ENCODE peak calls at places on chromosomes 3 and 15, in six cellular contexts. P is H9, U is neuronal stem cell, T is trophoblast cell, E is IMR-90, L is H1. N is an unnamed sample.

GRCh38 chr3:113405180-113405579 is 36.1 kb downstream of the CFAP44 start:
- DNase-seq in T (no peak), L (no peak), E (peak; percentile 62), U (no peak), P (no peak), N (peak; percentile 27)

GRCh38 chr15:49865925-49866757 is 245.3 kb downstream of the DTWD1 start:
- DNase-seq in T (peak; percentile 18), L (no peak), E (no peak), P (no peak), U (no peak), N (no peak)

GRCh38 chr3:48656841-48657281 is 5.8 kb downstream of the CELSR3 start:
- DNase-seq in L (no peak), E (no peak), U (no peak), T (no peak), P (peak; percentile 69), N (no peak)

GRCh38 chr15:60121845-60122244 is 117.7 kb downstream of the FOXB1 start:
- DNase-seq in T (no peak), L (no peak), U (no peak), P (no peak), E (no peak), N (no peak)

GRCh38 chr15:23467110-23467600 is 20.1 kb upstream of the GOLGA6L2 start:
- DNase-seq in E (peak; percentile 11), P (no peak), T (no peak), U (no peak), L (no peak), N (peak; percentile 1)

GRCh38 chr15:67833504-67834248 is 6.2 kb downstream of the RNU6-1 start:
- DNase-seq in U (no peak), T (no peak), E (no peak), L (no peak), P (peak; percentile 81), N (peak; percentile 50)

GRCh38 chr3:193791041-193792032 is 198.3 kb downstream of the OPA1 start:
- DNase-seq in P (peak; percentile 52), L (no peak), U (no peak), T (peak; percentile 77), E (no peak), N (no peak)

GRCh38 chr3:8836096-8836495 is 66.7 kb upstream of the OXTR start:
- DNase-seq in U (no peak), P (no peak), E (no peak), T (no peak), L (no peak), N (no peak)

GRCh38 chr15:68279779-68280745 is 2.5 kb downstream of the FEM1B start:
- DNase-seq in T (no peak), P (no peak), U (no peak), L (no peak), E (no peak), N (no peak)

GRCh38 chr15:82063055-82063454 is 17.2 kb upstream of the MEX3B start:
- DNase-seq in T (no peak), E (no peak), P (peak; percentile 47), U (no peak), L (no peak), N (no peak)

GRCh38 chr3:141795311-141795710 is 32.1 kb downstream of the GRK7 start:
- DNase-seq in E (no peak), T (no peak), U (no peak), P (peak; percentile 20), L (no peak), N (no peak)

GRCh38 chr15:92809880-92810361 is 90.2 kb upstream of the CHD2 start:
- DNase-seq in P (no peak), U (no peak), E (peak; percentile 68), T (no peak), L (no peak), N (peak; percentile 74)

GRCh38 chr3:66642015-66642414 is 141.2 kb upstream of the LRIG1 start:
- DNase-seq in L (no peak), P (no peak), E (no peak), U (no peak), T (no peak), N (no peak)

GRCh38 chr3:150401285-150401684 is 6.8 kb upstream of the TSC22D2 start:
- DNase-seq in T (no peak), L (no peak), U (no peak), P (no peak), E (no peak), N (no peak)

GRCh38 chr3:30399394-30400181 is 206.8 kb upstream of the TGFBR2 start:
- DNase-seq in L (no peak), E (peak; percentile 38), P (no peak), U (no peak), T (no peak), N (peak; percentile 61)

GRCh38 chr3:120894285-120894684 is 13.7 kb upstream of the STXBP5L start:
- DNase-seq in U (no peak), E (no peak), L (no peak), T (no peak), P (no peak), N (no peak)

GRCh38 chr3:183210862-183211341 is 42.2 kb upstream of the B3GNT5 start:
- DNase-seq in P (no peak), E (no peak), T (no peak), U (no peak), L (no peak), N (no peak)

GRCh38 chr3:100045696-100046095 is 68.6 kb downstream of the FILIP1L start:
- DNase-seq in T (peak; percentile 92), U (no peak), L (peak; percentile 13), P (no peak), E (peak; percentile 99), N (peak; percentile 100)

GRCh38 chr3:38722760-38723568 is 73.5 kb upstream of the SCN5A start:
- DNase-seq in L (no peak), T (no peak), E (peak; percentile 85), P (no peak), U (no peak), N (no peak)

GRCh38 chr15:59561547-59561946 is 50.0 kb upstream of the GCNT3 start:
- DNase-seq in T (no peak), L (no peak), U (no peak), P (no peak), E (no peak), N (no peak)

GRCh38 chr3:196528639-196529233 is 13.6 kb upstream of the SMCO1 start:
- DNase-seq in L (peak; percentile 17), U (peak; percentile 67), P (peak; percentile 86), T (peak; percentile 58), E (peak; percentile 26), N (peak; percentile 58)

GRCh38 chr3:133871368-133872090 is 24.2 kb downstream of the RAB6B start:
- DNase-seq in T (no peak), L (no peak), P (no peak), E (no peak), U (no peak), N (no peak)

GRCh38 chr3:98921957-98922356 is 20.5 kb upstream of the DCBLD2 start:
- DNase-seq in L (no peak), E (no peak), T (no peak), U (no peak), P (no peak), N (peak; percentile 15)

GRCh38 chr15:38854506-38854905 is 289.9 kb upstream of the RASGRP1 start:
- DNase-seq in E (no peak), P (no peak), L (no peak), T (no peak), U (no peak), N (no peak)

GRCh38 chr3:41523897-41524296 is 324.6 kb downstream of the CTNNB1 start:
- DNase-seq in U (no peak), E (no peak), L (no peak), P (no peak), T (no peak), N (no peak)

GRCh38 chr3:41522620-41523019 is 323.3 kb downstream of the CTNNB1 start:
- DNase-seq in U (no peak), T (no peak), E (no peak), L (no peak), P (no peak), N (no peak)

GRCh38 chr3:41519746-41520145 is 320.4 kb downstream of the CTNNB1 start:
- DNase-seq in E (no peak), T (no peak), L (no peak), P (no peak), U (no peak), N (no peak)

GRCh38 chr3:41525288-41526064 is 326.2 kb downstream of the CTNNB1 start:
- DNase-seq in U (no peak), L (no peak), P (no peak), E (no peak), T (no peak), N (no peak)

GRCh38 chr3:41521000-41521655 is 321.8 kb downstream of the CTNNB1 start:
- DNase-seq in E (no peak), U (no peak), T (no peak), P (no peak), L (no peak), N (no peak)
- H3K14ac ChIP-seq in E (no peak overlapping the region), U (no peak overlapping the region), T (no peak overlapping the region), P (no peak overlapping the region), L (no peak overlapping the region), N (no peak overlapping the region)

DNA sequence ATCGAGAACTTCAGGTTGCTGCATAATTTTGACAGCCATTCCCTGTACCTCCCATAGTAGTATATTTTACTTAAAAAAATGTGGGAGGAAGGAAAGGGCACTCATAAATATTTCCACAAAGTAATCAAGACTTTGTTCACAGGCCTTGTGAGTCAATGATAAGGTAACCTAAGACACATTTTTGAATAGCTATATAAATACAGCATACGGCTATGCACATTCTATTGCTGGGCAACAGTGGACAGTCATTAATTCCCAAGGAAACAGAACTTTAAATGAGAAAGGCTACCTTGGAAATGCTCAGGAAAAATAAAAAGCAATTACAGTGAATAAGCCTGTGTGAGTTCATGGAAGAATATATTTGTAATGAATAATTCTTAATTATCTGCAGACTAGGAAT is 144.0 kb downstream of the CADM2 start:
- DNase-seq in L (no peak), P (no peak), U (no peak), T (no peak), E (no peak), N (no peak)
- H4K91ac ChIP-seq in L (no peak overlapping the region), P (no peak overlapping the region), U (no peak overlapping the region), T (no peak overlapping the region), E (no peak overlapping the region), N (no peak overlapping the region)

DNA sequence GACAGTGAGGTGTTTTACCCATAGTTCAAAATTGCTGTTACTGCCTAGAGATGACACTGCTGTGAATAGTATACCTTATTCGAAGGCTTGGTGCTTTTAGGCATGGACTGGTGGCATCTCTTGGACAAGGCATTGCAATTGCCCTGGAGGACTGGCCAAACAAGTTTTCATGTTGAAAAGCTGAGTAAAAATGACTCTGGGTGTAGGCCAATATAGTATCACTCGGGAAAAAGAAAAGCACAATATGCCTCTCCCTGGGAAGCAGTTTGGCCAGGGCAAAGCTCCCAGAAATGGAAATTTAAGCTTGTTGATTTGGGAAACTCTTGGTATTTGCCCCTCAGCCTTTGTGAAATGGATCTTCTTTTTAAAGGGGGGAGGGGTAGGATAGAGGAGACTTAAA is 54.8 kb downstream of the ZNF609 start:
- DNase-seq in U (no peak), T (peak; percentile 78), P (no peak), E (no peak), L (no peak), N (no peak)
- H3K23ac ChIP-seq in U (no peak overlapping the region), T (no peak overlapping the region), P (no peak overlapping the region), E (peak overlapping the region; percentile 56), L (no peak overlapping the region), N (no peak overlapping the region)

DNA sequence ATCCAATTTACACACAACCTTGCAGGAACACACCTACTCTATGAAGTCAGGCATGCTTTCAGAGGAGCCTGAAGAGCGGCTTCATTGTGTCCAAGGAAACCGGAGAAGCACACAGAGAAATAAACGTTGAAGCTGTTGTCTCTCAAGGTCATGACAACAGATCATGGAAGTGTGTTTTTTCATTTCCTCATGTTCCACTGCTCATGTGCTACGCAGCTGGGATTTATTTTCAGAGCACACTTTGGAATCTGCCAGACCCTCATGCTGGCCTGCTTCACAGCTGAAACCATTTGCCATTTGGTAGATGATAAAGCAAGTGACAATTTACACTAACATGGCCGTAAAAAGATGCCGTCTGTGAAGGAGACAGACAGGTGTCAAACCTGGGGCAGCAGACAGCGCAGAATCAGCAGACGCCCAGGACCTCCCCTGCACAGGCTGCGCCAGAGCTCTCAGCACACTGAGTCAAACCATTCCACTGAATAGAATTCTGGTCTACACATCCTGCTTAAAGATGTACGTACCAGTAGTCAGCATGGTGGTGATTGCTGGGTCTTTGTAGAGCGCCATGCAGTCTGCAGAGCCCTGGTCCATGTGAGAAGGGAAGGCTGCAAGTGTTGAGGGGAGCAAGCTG is 99.3 kb downstream of the ARNT2 start:
- DNase-seq in T (no peak), E (no peak), P (peak; percentile 6), U (no peak), L (no peak), N (no peak)
- H3K14ac ChIP-seq in T (no peak overlapping the region), E (peak overlapping the region; percentile 57), P (no peak overlapping the region), U (no peak overlapping the region), L (no peak overlapping the region), N (no peak overlapping the region)